ENCODE peak calls at places on chromosomes 1 and 21, in four cellular contexts. A is heart right ventricle; Y is naive thymus-derived CD4-positive, alpha-beta T cell; B is cardiac muscle cell. V is an unnamed sample. For H3K36me3, the result is how much of the 10 kb centered on the place peaks cover.

GRCh38 chr1:94236630-94237290 is 624 bp downstream of the ARHGAP29 start:
- DNase-seq in A (peak), Y (peak), B (peak), V (peak)

GRCh38 chr1:1359668-1360468 is 1.5 kb upstream of the MXRA8 start:
- DNase-seq in A (peak), Y (no peak), B (no peak), V (no peak)

GRCh38 chr1:57393058-57393457 is 30.8 kb downstream of the DAB1 start:
- DNase-seq in A (no peak), Y (no peak), B (no peak), V (no peak)

GRCh38 chr1:167463055-167463454 is 55.3 kb downstream of the CD247 start:
- DNase-seq in A (no peak), Y (no peak), B (no peak), V (no peak)

GRCh38 chr1:41590331-41590730 is 105.8 kb upstream of the EDN2 start:
- DNase-seq in A (no peak), Y (no peak), B (no peak), V (no peak)

GRCh38 chr1:39132505-39133339 is 71.8 kb upstream of the MACF1 start:
- DNase-seq in A (peak), Y (no peak), B (peak), V (no peak)

GRCh38 chr1:213793482-213794067 is 194.2 kb upstream of the PROX1 start:
- DNase-seq in A (no peak), Y (no peak), B (no peak), V (no peak)

GRCh38 chr1:17661546-17662157 is 93.5 kb upstream of the ACTL8 start:
- DNase-seq in A (peak), Y (peak), B (peak), V (peak)

GRCh38 chr1:201536542-201536941 is 2.4 kb upstream of the NAV1 start:
- DNase-seq in A (no peak), Y (no peak), B (no peak), V (peak)

GRCh38 chr1:112316254-112316653 is 79.8 kb upstream of the CTTNBP2NL start:
- DNase-seq in A (no peak), Y (no peak), B (no peak), V (peak)

GRCh38 chr1:156750932-156751723 is at the start of gene HDGF:
- DNase-seq in A (peak), Y (no peak), B (peak), V (no peak)

GRCh38 chr1:207713529-207713928 is 38.3 kb upstream of the CD46 start:
- DNase-seq in A (no peak), Y (peak), B (no peak), V (no peak)

GRCh38 chr1:32706491-32706890 is 3.9 kb upstream of the SYNC start:
- DNase-seq in A (no peak), Y (no peak), B (no peak), V (no peak)

GRCh38 chr1:177645491-177645890 is 324.4 kb downstream of the SEC16B start:
- DNase-seq in A (no peak), Y (no peak), B (no peak), V (no peak)

GRCh38 chr1:155859881-155860841 is 794 bp downstream of the SYT11 start:
- DNase-seq in A (peak), Y (no peak), B (peak), V (peak)

GRCh38 chr1:174005032-174005431 is 17.1 kb downstream of the RC3H1 start:
- DNase-seq in A (peak), Y (no peak), B (no peak), V (peak)

GRCh38 chr1:97137862-97138514 is 416.4 kb downstream of the PTBP2 start:
- DNase-seq in A (peak), Y (peak), B (peak), V (peak)

GRCh38 chr21:38505654-38506523 is 7.6 kb upstream of the ERG start:
- DNase-seq in A (peak), Y (peak), B (peak), V (peak)

GRCh38 chr1:74650561-74650960 is 23.0 kb downstream of the ERICH3 start:
- DNase-seq in A (no peak), Y (no peak), B (no peak), V (peak)

GRCh38 chr1:27361044-27361402 is 5.7 kb downstream of the MAP3K6 start:
- DNase-seq in A (no peak), Y (no peak), B (no peak), V (no peak)

GRCh38 chr21:44891631-44892031 is 18.1 kb upstream of the PTTG1IP start:
- DNase-seq in A (no peak), Y (no peak), B (no peak), V (no peak)

GRCh38 chr1:6157528-6158174 is 22.5 kb downstream of the CHD5 start:
- DNase-seq in A (no peak), Y (no peak), B (no peak), V (no peak)

GRCh38 chr1:32447469-32448185 is 17.2 kb upstream of the ZBTB8B start:
- DNase-seq in A (no peak), Y (no peak), B (peak), V (peak)

GRCh38 chr1:92362970-92363369 is 64.1 kb downstream of the RPAP2 start:
- DNase-seq in A (no peak), Y (no peak), B (no peak), V (no peak)

GRCh38 chr1:205950280-205950679 is 7.0 kb upstream of the SLC26A9 start:
- DNase-seq in A (no peak), Y (no peak), B (no peak), V (no peak)

GRCh38 chr1:94434339-94435092 is 16.3 kb downstream of the ABCD3 start:
- DNase-seq in A (no peak), Y (no peak), B (no peak), V (no peak)

GRCh38 chr1:29243023-29243862 is 6.9 kb downstream of the PTPRU start:
- DNase-seq in A (no peak), Y (no peak), B (no peak), V (no peak)

GRCh38 chr1:67420835-67421492 is 9.2 kb downstream of the SERBP1 start:
- DNase-seq in A (no peak), Y (no peak), B (no peak), V (no peak)

GRCh38 chr1:67415041-67415440 is 15.2 kb downstream of the SERBP1 start:
- DNase-seq in A (no peak), Y (no peak), B (no peak), V (no peak)

GRCh38 chr1:67414574-67414973 is 15.6 kb downstream of the SERBP1 start:
- DNase-seq in A (no peak), Y (no peak), B (no peak), V (no peak)

DNA sequence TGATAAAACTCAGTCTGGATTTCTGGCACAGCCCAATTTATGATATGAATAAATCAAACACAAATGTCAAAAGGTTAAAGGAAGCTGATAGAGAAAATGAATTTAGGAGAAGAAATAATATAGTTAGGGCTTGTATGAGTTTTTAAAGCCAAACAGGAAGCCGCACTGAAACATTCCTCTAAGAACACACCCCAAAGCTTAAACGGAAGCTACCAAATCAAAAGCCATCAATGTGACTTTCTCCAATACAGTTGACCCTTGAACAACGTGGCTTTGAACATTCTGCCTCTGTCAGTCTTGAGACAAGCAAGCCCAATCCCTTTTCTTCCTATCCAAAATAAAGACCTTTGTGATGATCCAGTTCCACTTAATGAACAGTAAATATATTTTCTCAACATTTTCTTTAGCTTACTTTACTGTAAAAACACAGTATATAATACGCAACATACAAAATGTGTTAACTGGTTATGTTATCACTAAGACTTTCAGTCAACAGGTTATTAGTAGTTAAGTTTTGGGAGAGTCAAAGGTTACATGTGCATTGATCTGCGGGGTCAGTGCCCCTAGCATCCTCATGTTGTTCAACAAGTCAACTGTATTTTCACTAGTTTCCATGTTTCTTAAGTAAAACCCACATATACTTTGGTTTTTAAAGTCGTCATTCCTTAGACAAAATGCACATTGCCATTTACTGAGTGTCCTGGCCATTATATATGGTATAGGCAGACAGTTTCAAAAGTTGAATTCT is 11.2 kb downstream of the SERBP1 start:
- DNase-seq in A (no peak), Y (no peak), B (no peak), V (no peak)
- H3K36me3 ChIP-seq in A (half or more), Y (under half), B (half or more), V (half or more)

DNA sequence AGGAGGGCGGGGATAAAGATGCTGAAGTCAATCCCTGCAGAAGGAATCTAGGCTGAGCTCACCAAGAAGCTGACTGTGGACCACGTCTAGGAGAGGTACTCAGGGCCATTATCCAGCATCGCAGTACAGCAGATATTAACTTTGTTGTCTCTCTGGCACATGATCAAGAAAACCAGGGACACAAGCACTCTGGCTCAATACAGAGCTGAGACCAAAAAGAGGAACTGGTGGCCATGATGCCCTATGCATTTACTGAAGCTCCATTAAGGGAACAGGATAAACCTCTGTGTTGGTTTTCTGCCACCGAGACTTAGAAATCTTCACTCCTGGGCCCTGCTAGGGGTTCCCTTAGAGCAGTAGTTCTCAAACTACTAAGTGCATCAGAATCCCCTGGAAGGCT is 38.0 kb upstream of the ANGPTL7 start:
- DNase-seq in A (no peak), Y (no peak), B (no peak), V (no peak)
- H3K36me3 ChIP-seq in A (under half), Y (under half), B (under half), V (half or more)

GRCh38 chr1:34745666-34746065 is 9.2 kb upstream of the GJB5 start:
- DNase-seq in A (no peak), Y (no peak), B (no peak), V (no peak)
- H3K36me3 ChIP-seq in A (under half), Y (under half), B (under half), V (under half)

GRCh38 chr21:32337206-32337605 is 38.6 kb downstream of the MRAP start:
- DNase-seq in A (no peak), Y (no peak), B (no peak), V (no peak)

GRCh38 chr21:32336711-32337110 is 38.1 kb downstream of the MRAP start:
- DNase-seq in A (no peak), Y (no peak), B (no peak), V (no peak)

GRCh38 chr21:32333953-32334673 is 35.5 kb downstream of the MRAP start:
- DNase-seq in A (no peak), Y (no peak), B (no peak), V (no peak)

GRCh38 chr21:32334980-32335471 is 36.4 kb downstream of the MRAP start:
- DNase-seq in A (no peak), Y (no peak), B (no peak), V (no peak)

GRCh38 chr21:32335601-32336575 is 37.2 kb downstream of the MRAP start:
- DNase-seq in A (no peak), Y (no peak), B (no peak), V (no peak)
- H3K36me3 ChIP-seq in A (half or more), Y (under half), B (under half), V (half or more)

DNA sequence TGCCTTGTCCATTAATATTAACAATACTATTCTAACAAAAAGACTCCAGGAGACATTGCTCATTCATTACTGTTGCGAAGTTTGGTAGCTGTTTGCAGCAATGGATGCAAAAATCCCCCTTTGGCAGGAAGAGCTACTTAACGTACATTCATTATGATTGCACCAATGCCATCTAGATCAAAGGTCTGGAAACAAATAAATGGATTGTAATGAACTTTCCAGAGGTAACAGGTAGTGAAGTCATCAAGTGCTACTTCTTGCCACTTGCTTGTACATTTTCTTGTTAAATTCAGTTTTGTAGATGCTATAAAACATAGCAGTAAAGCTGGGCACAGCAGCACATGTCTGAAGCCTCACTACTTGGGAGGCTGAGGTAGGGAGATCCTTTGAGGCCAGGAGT is 93.9 kb downstream of the DDAH1 start:
- DNase-seq in A (no peak), Y (no peak), B (no peak), V (no peak)
- H3K36me3 ChIP-seq in A (under half), Y (under half), B (under half), V (under half)

GRCh38 chr1:117105003-117105402 is 16.5 kb downstream of the TRIM45 start:
- DNase-seq in A (no peak), Y (no peak), B (no peak), V (no peak)
- H3K36me3 ChIP-seq in A (under half), Y (under half), B (under half), V (half or more)

DNA sequence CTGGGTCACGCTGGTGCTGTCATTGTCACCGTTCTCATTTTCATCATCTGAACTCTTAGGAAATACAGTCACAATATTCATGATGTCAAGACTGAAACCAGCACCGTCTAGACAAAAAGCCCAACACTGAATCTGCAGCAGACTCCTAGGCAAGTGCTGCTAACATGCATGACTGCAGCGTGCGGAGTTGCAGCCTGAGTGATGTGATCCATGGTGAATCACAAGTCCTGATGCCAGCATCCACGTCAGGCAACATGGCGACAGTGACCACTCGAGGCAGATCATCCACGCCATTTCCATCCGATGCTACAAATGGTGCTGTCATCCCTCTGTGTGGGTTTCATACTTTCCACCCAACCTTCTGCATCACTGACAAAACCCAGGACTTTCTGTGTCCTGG is 37.7 kb downstream of the MRPL37 start:
- DNase-seq in A (no peak), Y (no peak), B (no peak), V (no peak)
- H3K36me3 ChIP-seq in A (under half), Y (under half), B (under half), V (half or more)

GRCh38 chr21:45997495-45998275 is 16.1 kb downstream of the COL6A1 start:
- DNase-seq in A (peak), Y (no peak), B (no peak), V (peak)
- H3K36me3 ChIP-seq in A (under half), Y (under half), B (under half), V (half or more)

V was measured in SJSA1.